ENCODE peak calls at places on chromosomes 11 and 22, in six cellular contexts. E, P, F, K, G and I are unnamed samples. For H3K27me3 and H3K36me3, the result is how much of the 10 kb centered on the place peaks cover.

GRCh38 chr11:63907808-63908530 is 9.0 kb downstream of the RCOR2 start:
- DNase-seq in P (no peak), F (no peak), K (peak), G (no peak), E (no peak), I (no peak)

GRCh38 chr22:32469799-32470212 is 4.8 kb upstream of the FBXO7 start:
- DNase-seq in K (no peak), G (no peak), P (no peak), F (peak), E (peak), I (no peak)

GRCh38 chr22:36258750-36259619 is 6.1 kb downstream of the APOL1 start:
- DNase-seq in G (peak), K (peak), E (no peak), F (no peak), P (no peak), I (no peak)

GRCh38 chr11:64339754-64340408 is at the start of gene CCDC88B:
- DNase-seq in F (no peak), P (peak), E (no peak), K (peak), G (peak), I (peak)

GRCh38 chr11:104564921-104565580 is 333.2 kb downstream of the CASP12 start:
- DNase-seq in P (no peak), G (no peak), E (no peak), F (no peak), K (no peak), I (peak)

GRCh38 chr11:120815260-120816100 is 208.4 kb upstream of the TBCEL start:
- DNase-seq in F (no peak), E (no peak), G (no peak), K (no peak), P (no peak), I (no peak)

GRCh38 chr11:34653851-34654490 is 33.1 kb downstream of the EHF start:
- DNase-seq in G (peak), F (peak), P (no peak), K (no peak), E (peak), I (peak)

GRCh38 chr22:18032455-18033101 is 8.2 kb upstream of the MICAL3 start:
- DNase-seq in E (peak), F (peak), P (no peak), K (no peak), G (peak), I (no peak)

DNA sequence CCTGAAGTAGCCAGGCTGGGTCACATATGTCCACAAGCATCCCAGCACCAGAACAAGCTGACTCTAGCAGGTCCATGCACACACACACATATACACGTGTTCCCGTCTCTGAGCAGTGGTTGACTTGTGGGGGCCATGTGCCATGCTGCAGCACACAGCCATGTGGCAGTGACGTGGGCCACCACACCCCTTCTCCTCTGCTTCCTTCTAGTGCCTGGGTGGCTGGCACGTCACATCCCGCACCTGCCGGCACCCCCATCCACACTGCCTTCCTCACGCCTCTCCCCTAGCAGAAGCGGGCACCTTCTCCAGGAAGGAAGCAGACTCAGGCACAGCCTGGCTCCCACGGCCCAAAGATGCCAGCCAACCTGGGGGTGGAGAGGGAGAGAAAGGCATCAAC is 9.5 kb downstream of the SYT7 start:
- DNase-seq in K (no peak), F (no peak), G (no peak), P (no peak), E (no peak), I (no peak)
- H3K27me3 ChIP-seq in K (under half), F (under half), G (under half), P (under half), E (under half), I (under half)

GRCh38 chr11:119297938-119298337 is 19.0 kb downstream of the MCAM start:
- DNase-seq in G (no peak), E (no peak), F (no peak), P (no peak), K (no peak), I (no peak)
- H3K36me3 ChIP-seq in G (under half), E (under half), F (under half), P (half or more), K (under half), I (under half)

DNA sequence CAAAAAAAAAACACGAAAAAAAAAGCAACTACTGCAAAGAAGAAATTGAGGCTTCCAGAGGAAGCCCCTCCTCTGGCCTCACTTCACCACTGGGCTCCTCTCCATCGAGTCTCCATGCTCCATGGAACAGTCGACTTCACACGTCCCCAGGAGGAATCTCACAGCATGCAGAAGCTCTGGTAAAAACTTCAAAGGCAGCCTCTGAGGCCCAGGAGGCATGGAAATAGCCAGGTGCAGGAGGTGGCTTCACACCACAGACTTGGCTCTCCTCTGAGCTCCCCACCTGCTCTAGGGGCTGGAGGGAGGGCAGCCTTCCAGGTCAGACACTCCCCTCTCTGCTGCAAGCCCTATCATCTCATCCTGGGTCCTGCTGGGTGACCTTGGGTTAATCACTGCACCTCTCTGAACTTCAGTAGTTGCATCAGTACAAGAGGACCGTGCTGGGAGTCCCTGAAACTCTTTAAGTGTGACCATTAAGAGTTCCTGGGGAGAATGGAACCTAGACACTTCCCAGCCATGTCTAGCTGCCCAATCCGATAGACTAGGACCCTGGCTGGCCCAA is 8.2 kb downstream of the PDE2A start:
- DNase-seq in P (no peak), K (no peak), G (no peak), F (no peak), E (no peak), I (no peak)
- H3K27me3 ChIP-seq in P (under half), K (under half), G (under half), F (under half), E (under half), I (under half)

DNA sequence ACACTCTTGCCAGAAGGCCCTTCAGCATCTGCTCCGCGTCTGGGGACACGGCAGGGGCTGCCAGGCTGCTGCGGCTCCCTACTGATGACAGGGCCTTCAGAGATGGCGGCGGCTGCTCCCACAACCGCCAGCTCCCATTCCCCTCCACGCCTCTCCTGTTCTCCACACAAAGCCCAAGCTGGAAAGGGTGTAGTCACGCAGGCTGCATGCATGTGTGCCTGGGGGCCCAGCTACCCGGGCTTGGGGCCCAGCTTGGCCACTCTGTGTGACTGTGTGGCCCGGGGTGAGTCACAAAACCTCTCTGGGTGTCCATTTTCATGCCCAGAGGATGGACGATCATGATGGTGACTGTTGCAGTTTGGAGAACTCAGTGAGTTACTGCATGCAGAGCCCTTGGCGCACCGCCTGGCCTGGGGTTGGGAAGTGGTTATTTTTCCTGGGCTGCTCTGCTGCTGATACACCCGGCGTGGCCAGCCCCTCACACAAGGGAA is 31.7 kb upstream of the PARVB start:
- DNase-seq in G (no peak), K (no peak), E (peak), P (no peak), F (no peak), I (no peak)
- H3K36me3 ChIP-seq in G (under half), K (under half), E (under half), P (under half), F (under half), I (half or more)

GRCh38 chr11:86435711-86436110 is 61.0 kb downstream of the CCDC81 start:
- DNase-seq in P (no peak), K (no peak), G (no peak), E (no peak), F (no peak), I (no peak)
- H3K27me3 ChIP-seq in P (under half), K (under half), G (under half), E (under half), F (under half), I (under half)

GRCh38 chr11:60930394-60930793 is 6.1 kb downstream of the TMEM132A start:
- DNase-seq in G (peak), F (no peak), K (no peak), P (no peak), E (no peak), I (peak)
- H3K36me3 ChIP-seq in G (under half), F (under half), K (under half), P (under half), E (under half), I (under half)

GRCh38 chr11:131787119-131787518 is 416.7 kb downstream of the NTM start:
- DNase-seq in E (no peak), F (no peak), K (no peak), G (no peak), P (no peak), I (no peak)
- H3K27me3 ChIP-seq in E (under half), F (under half), K (under half), G (under half), P (under half), I (under half)